ENCODE peak calls at places on chromosomes 2 and 18, in four cellular contexts. L, E, V and B are unnamed samples.

GRCh38 chr2:31317387-31317786 is 83.4 kb downstream of the EHD3 start:
- DNase-seq in V (no peak), L (no peak), E (no peak), B (no peak)

GRCh38 chr2:8582191-8582849 is 99.5 kb upstream of the ID2 start:
- DNase-seq in E (no peak), V (no peak), L (no peak), B (no peak)

GRCh38 chr18:13139885-13140450 is 78.6 kb upstream of the LDLRAD4 start:
- DNase-seq in E (peak; percentile 12), V (no peak), L (no peak), B (no peak)

GRCh38 chr2:110958720-110959119 is 162.0 kb upstream of the BCL2L11 start:
- DNase-seq in V (no peak), L (no peak), E (no peak), B (no peak)

GRCh38 chr2:240230424-240230945 is 90.0 kb upstream of the OTOS start:
- DNase-seq in E (no peak), L (no peak), V (no peak), B (no peak)

GRCh38 chr18:9731380-9731779 is 23.3 kb downstream of the RAB31 start:
- DNase-seq in V (no peak), L (no peak), E (no peak), B (no peak)

GRCh38 chr2:133266926-133267590 is 301.2 kb downstream of the NCKAP5 start:
- DNase-seq in E (no peak), L (no peak), V (no peak), B (no peak)

GRCh38 chr2:102141011-102141914 is 1.3 kb upstream of the IL1R1 start:
- DNase-seq in E (no peak), L (no peak), V (no peak), B (no peak)

GRCh38 chr2:237500681-237501424 is 13.8 kb downstream of the MLPH start:
- DNase-seq in L (no peak), V (no peak), E (no peak), B (no peak)

GRCh38 chr18:26421931-26422330 is 126.4 kb downstream of the KCTD1 start:
- DNase-seq in V (no peak), E (no peak), L (no peak), B (no peak)

DNA sequence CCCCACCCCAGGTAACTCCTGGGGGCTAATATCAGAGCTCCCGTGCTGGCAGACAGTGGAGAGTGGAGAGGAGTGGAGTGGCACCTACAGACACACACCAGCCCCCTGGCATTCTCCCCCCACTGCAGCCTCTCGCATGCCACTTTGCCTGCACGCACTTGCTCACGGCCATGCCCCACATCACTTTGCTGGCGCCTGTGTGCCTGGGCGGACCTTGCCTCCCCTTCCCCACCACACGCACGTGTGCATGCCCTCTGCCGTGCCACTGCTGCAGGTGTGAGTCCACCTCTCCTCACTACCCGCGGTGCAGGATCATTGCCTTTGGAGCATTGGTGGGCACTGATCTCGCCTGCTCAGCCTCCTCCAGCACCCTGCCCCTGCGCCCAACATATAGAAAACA is 72.6 kb upstream of the DOK6 start:
- DNase-seq in E (no peak), L (no peak), V (no peak), B (no peak)
- TF ChIP-seq SPI1 in E (no peak), L (no peak), V (no peak), B (no peak)

DNA sequence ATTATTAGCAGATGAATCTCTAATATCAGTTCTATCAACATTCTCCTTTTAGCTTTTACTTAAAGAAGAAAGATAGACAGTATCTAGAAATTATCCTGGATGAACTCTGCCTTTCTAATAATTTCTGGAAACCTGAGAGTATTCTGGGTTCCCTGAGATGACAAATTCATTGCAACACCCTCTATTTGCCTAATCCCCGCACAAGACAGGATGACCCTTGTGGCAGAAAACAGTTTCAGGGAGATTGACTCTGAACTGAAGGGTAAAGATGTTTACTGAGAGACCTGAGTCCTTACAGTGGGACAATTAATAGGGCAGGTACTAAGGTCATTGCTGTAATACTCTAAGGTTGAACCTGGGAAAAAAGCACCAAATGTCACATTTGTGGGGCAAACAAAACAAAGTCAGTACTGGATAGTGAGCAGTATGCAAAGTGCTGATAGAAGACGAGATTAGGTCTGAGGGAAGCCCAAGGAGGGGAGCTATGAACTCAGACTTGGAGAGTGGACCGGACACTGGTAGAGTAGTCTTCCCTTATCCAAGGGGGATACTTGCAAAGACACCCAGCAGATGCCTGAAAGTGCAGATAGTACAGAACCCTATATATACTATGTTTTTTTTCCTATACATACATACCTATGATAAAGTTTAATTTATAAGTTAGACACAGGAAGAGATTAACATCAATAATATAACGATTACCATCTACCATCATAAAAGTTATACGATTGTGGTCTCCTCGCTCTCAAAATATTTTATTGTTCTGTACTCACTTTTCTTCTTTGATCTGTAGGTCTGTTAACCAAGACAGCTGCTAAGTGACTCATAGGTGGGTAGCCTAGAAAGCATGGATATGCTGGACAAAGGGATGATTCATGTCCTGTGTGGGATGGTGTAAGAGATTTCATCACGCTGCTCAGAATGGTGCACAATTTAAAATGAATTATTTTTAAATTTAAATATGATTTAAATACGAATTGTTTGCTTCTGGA is 148.3 kb upstream of the KLHL14 start:
- DNase-seq in V (no peak), L (no peak), E (no peak), B (peak; percentile 36)
- TF ChIP-seq SPI1 in V (no peak), L (no peak), E (no peak), B (no peak)

GRCh38 chr2:234495076-234495800 is 1.6 kb downstream of the ARL4C start:
- DNase-seq in L (no peak), V (no peak), E (no peak), B (no peak)
- TF ChIP-seq SPI1 in L (no peak), V (no peak), E (no peak), B (no peak)

GRCh38 chr18:69948919-69949537 is 1.4 kb upstream of the CD226 start:
- DNase-seq in L (peak; percentile 26), E (no peak), V (peak; percentile 88), B (peak; percentile 56)
- TF ChIP-seq SPI1 in L (peak; percentile 98), E (no peak), V (peak; percentile 98), B (peak; percentile 62)

DNA sequence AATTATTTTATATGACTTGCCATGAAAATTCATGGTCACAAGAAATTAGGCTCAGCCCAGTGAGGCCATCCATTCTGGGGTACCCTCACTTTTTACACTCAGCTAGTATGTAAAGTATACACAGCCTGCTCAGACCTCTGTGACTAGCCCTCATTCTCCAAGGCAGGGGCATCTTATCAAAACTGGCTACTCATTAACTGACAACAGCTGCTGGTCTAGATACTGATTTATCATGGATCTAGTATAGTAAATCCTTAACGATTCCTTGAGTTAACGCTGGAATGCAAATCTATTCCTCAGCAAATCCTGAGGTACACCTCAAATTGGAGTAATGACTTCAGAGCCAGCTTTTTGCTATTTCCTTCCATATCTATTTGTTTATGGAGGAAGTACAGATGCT is 70.3 kb upstream of the DOK6 start:
- DNase-seq in V (no peak), E (no peak), L (no peak), B (no peak)
- TF ChIP-seq SPI1 in V (no peak), E (no peak), L (no peak), B (no peak)

DNA sequence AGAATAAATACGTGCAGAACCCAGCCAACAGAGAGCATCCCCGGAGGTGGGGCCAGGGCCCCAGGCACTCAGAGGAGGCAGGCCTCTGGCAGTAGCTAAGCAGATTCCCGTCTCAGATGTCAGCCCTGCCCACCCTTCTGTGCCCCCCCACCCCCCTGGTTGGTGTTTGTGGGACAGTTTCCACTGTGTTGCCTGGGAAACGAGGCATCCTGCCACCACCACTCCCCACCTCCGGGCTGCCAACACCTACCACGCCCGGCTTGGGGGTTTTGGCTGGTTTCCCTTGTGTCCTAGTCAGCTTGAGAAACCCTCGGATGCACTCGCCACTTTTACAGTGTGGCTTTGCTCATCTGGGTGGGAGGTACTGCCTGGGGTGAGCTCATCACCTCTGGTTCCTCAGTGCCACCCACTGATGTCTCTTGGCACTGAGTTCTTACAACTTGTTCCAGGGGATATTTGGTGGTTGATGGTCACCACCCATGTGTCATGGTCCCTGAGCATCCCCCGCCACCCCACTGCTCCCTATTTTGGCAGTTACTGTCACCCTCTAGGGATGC is 72.4 kb upstream of the YWHAQ start:
- DNase-seq in E (no peak), V (no peak), L (no peak), B (no peak)
- TF ChIP-seq SPI1 in E (no peak), V (no peak), L (no peak), B (no peak)

GRCh38 chr2:200591308-200591707 is 5.5 kb downstream of the AOX1 start:
- DNase-seq in E (no peak), V (no peak), L (no peak), B (no peak)
- TF ChIP-seq SPI1 in E (no peak), V (no peak), L (no peak), B (no peak)

DNA sequence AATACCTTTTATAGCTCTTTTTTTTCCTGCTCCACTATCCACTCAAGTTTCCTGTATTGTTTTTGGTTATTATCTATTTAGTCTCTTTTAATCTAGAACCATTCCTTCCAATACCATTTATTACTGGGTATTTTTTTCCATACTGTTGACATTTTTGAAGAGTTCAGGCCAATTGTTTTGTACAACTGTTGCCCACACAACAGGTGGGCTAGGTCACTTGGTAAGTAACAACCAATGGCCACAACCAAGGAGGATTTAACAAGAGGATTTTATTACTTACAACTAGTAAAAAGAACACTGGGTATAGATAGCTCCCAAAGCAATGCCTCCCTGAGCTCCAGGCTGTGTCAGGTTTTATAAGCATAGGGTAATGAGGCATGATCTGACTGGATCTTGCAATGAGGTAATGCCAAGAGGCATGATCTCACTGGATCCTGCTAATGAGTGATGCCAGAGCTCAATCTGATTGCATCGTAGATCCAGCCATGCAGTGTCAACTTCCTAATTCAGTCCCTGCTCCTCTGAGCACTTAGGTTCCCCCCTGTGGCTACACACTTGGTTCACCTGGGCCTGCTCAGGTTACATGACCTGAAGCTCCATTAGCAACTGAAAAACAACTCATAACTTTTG is 7.1 kb upstream of the CEP68 start:
- DNase-seq in L (no peak), E (no peak), V (no peak), B (no peak)
- TF ChIP-seq SPI1 in L (no peak), E (no peak), V (no peak), B (no peak)